ENCODE peak calls at places on chromosomes 4 and X, in four cellular contexts. I, F, R and D are unnamed samples.

GRCh38 chr4:184826315-184827266 is 823 bp upstream of the ACSL1 start:
- DNase-seq in I (peak), F (peak), R (no peak), D (peak)

GRCh38 chr4:166073783-166074182 is 200.7 kb downstream of the TLL1 start:
- DNase-seq in I (peak), F (no peak), R (no peak), D (no peak)

GRCh38 chr4:27176400-27176799 is 315.8 kb downstream of the STIM2 start:
- DNase-seq in I (peak), F (peak), R (peak), D (no peak)

GRCh38 chrX:70009970-70010369 is 39.8 kb downstream of the AWAT2 start:
- DNase-seq in I (no peak), F (no peak), R (no peak), D (no peak)

GRCh38 chrX:47621851-47622250 is 2.2 kb upstream of the SYN1 start:
- DNase-seq in I (no peak), F (no peak), R (no peak), D (no peak)

GRCh38 chr4:16192067-16192466 is 34.2 kb downstream of the TAPT1 start:
- DNase-seq in I (no peak), F (no peak), R (no peak), D (no peak)

GRCh38 chr4:142719854-142720541 is 126.1 kb downstream of the INPP4B start:
- DNase-seq in I (peak), F (peak), R (peak), D (no peak)

GRCh38 chr4:168803727-168804126 is 206.3 kb downstream of the CBR4 start:
- DNase-seq in I (no peak), F (no peak), R (no peak), D (no peak)

GRCh38 chr4:180913750-180914149 is 1329.5 kb upstream of the TENM3 start:
- DNase-seq in I (no peak), F (no peak), R (no peak), D (no peak)

GRCh38 chrX:24759786-24760185 is 66.1 kb downstream of the POLA1 start:
- DNase-seq in I (no peak), F (peak), R (no peak), D (peak)

GRCh38 chrX:32708542-32708941 is 502.8 kb downstream of the DMD start:
- DNase-seq in I (no peak), F (no peak), R (no peak), D (no peak)

GRCh38 chr4:77880784-77881183 is 18.2 kb downstream of the MRPL1 start:
- DNase-seq in I (no peak), F (peak), R (no peak), D (no peak)

GRCh38 chrX:53049127-53049517 is 533 bp downstream of the GPR173 start:
- DNase-seq in I (no peak), F (no peak), R (no peak), D (no peak)